ENCODE peak calls at places on chromosomes 12 and 14, in four cellular contexts. C is prostate gland, Z is A673, E is cardiac muscle cell. B is an unnamed sample.

GRCh38 chr12:68565391-68565903 is 45.3 kb upstream of the RAP1B start:
- DNase-seq in C (no peak), Z (peak; percentile 18), E (no peak), B (peak; percentile 76)

GRCh38 chr12:237026-237815 is 23.3 kb upstream of the SLC6A12 start:
- DNase-seq in C (no peak), Z (no peak), E (no peak), B (no peak)

GRCh38 chr12:61188801-61189595 is 1071.2 kb upstream of the USP15 start:
- DNase-seq in C (no peak), Z (no peak), E (no peak), B (no peak)

GRCh38 chr14:54267172-54267571 is 129.6 kb upstream of the CDKN3 start:
- DNase-seq in C (no peak), Z (no peak), E (no peak), B (no peak)

GRCh38 chr12:12628013-12628412 is 16.3 kb downstream of the CREBL2 start:
- DNase-seq in C (no peak), Z (no peak), E (no peak), B (no peak)

GRCh38 chr14:97336816-97337215 is 539.6 kb downstream of the VRK1 start:
- DNase-seq in C (no peak), Z (no peak), E (no peak), B (no peak)

GRCh38 chr14:93712838-93713724 is 75.2 kb downstream of the PRIMA1 start:
- DNase-seq in C (no peak), Z (no peak), E (no peak), B (no peak)

GRCh38 chr12:80946591-80946990 is 8.9 kb upstream of the LIN7A start:
- DNase-seq in C (no peak), Z (peak; percentile 38), E (no peak), B (no peak)

GRCh38 chr12:48331389-48331788 is 19.3 kb downstream of the ZNF641 start:
- DNase-seq in C (no peak), Z (no peak), E (no peak), B (no peak)

GRCh38 chr12:124588689-124589318 is 21.4 kb upstream of the NCOR2 start:
- DNase-seq in C (no peak), Z (peak; percentile 63), E (no peak), B (peak; percentile 73)

GRCh38 chr14:106436310-106436905 is 910.0 kb downstream of the TMEM121 start:
- DNase-seq in C (no peak), Z (peak; percentile 84), E (no peak), B (peak; percentile 42)

GRCh38 chr12:123064356-123064755 is 83.9 kb downstream of the ARL6IP4 start:
- DNase-seq in C (no peak), Z (no peak), E (no peak), B (no peak)

GRCh38 chr14:101636081-101636560 is 74.8 kb downstream of the DIO3 start:
- DNase-seq in C (no peak), Z (no peak), E (no peak), B (peak; percentile 16)

GRCh38 chr12:42332301-42332894 is 6.4 kb downstream of the PPHLN1 start:
- DNase-seq in C (peak; percentile 30), Z (peak; percentile 70), E (peak; percentile 58), B (peak; percentile 65)

GRCh38 chr12:110686294-110686903 is 2.5 kb downstream of the HVCN1 start:
- DNase-seq in C (no peak), Z (no peak), E (no peak), B (no peak)

GRCh38 chr12:110687770-110688169 is 1.1 kb downstream of the HVCN1 start:
- DNase-seq in C (no peak), Z (no peak), E (no peak), B (peak; percentile 96)

GRCh38 chr12:110688446-110689001 is 391 bp downstream of the HVCN1 start:
- DNase-seq in C (no peak), Z (no peak), E (no peak), B (no peak)

GRCh38 chr12:110689601-110690430 is 901 bp upstream of the HVCN1 start:
- DNase-seq in C (no peak), Z (no peak), E (no peak), B (peak; percentile 97)

GRCh38 chr12:110689002-110689600 is at the start of gene HVCN1:
- DNase-seq in C (peak; percentile 39), Z (peak; percentile 25), E (peak; percentile 54), B (peak; percentile 93)
- H3K4me3 ChIP-seq in C (peak within 1 kb of the TSS; percentile 62), Z (peak within 1 kb of the TSS; percentile 55), E (peak within 1 kb of the TSS; percentile 46), B (peak within 1 kb of the TSS; percentile 84)

GRCh38 chr12:94077209-94077608 is 71.2 kb upstream of the PLXNC1 start:
- DNase-seq in C (no peak), Z (no peak), E (no peak), B (no peak)

GRCh38 chr12:94074970-94075695 is 73.2 kb upstream of the PLXNC1 start:
- DNase-seq in C (peak; percentile 49), Z (peak; percentile 84), E (peak; percentile 64), B (peak; percentile 67)

GRCh38 chr12:94071258-94071657 is 77.1 kb upstream of the PLXNC1 start:
- DNase-seq in C (no peak), Z (no peak), E (no peak), B (no peak)

GRCh38 chr12:94073441-94074051 is 74.8 kb upstream of the PLXNC1 start:
- DNase-seq in C (no peak), Z (no peak), E (no peak), B (no peak)

GRCh38 chr12:94074216-94074969 is 74.0 kb upstream of the PLXNC1 start:
- DNase-seq in C (no peak), Z (no peak), E (no peak), B (no peak)
- TF ChIP-seq CTCF in C (no peak), Z (no peak), E (no peak), B (no peak)

GRCh38 chr12:46775796-46776195 is 50.0 kb downstream of the SLC38A4 start:
- DNase-seq in C (no peak), Z (no peak), E (no peak), B (no peak)

GRCh38 chr12:46774011-46774633 is 51.7 kb downstream of the SLC38A4 start:
- DNase-seq in C (no peak), Z (no peak), E (no peak), B (no peak)

GRCh38 chr12:46771268-46771837 is 54.4 kb downstream of the SLC38A4 start:
- DNase-seq in C (no peak), Z (peak; percentile 8), E (peak; percentile 11), B (no peak)

GRCh38 chr12:46770501-46771183 is 55.2 kb downstream of the SLC38A4 start:
- DNase-seq in C (no peak), Z (peak; percentile 57), E (peak; percentile 56), B (no peak)

DNA sequence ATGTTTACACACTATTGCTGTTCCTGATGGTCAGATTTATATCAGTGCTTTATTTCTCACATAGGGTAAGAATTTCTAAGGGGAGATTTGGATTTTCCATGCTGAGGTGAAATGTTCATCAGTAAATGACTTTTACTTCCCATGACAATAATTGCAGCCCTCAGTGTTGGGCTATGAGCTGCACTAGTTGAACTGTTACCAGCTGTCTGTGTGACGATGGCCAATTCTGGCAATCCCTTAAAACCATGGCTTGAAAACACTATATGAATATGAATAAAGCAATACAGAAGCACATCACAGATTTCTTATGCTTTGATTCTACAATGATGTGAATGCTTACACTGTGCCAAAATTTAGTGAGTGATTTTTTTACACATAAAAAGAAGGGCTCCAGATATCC is 52.3 kb downstream of the SLC38A4 start:
- DNase-seq in C (no peak), Z (no peak), E (no peak), B (no peak)
- H3K4me3 ChIP-seq in C (no peak overlapping the region), Z (no peak overlapping the region), E (no peak overlapping the region), B (no peak overlapping the region)

GRCh38 chr14:67515386-67516079 is 17.6 kb upstream of the PLEKHH1 start:
- DNase-seq in C (no peak), Z (peak; percentile 36), E (no peak), B (peak; percentile 37)
- TF ChIP-seq CTCF in C (no peak), Z (no peak), E (no peak), B (no peak)

DNA sequence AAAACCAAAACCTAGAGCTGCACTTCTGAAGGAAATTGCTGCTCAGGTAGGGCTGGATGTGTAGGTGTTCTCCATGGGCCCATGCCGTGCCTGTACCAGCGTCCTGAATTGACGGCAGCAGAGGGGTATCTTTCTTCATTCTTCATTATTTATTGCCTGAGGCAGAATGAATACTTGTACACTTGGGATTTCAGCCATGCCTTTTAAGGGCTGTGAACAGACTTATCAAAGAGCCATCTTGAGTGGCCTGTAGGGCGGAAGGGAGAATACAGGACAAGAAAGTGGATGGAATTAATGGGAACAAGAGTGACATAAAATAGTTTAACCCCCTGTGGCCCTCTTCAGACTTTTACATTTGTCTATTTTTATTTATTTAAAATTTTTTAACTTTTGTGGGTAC is 61.4 kb downstream of the RASSF3 start:
- DNase-seq in C (no peak), Z (peak; percentile 50), E (no peak), B (no peak)
- H3K4me3 ChIP-seq in C (no peak overlapping the region), Z (no peak overlapping the region), E (no peak overlapping the region), B (no peak overlapping the region)

GRCh38 chr14:96255501-96256366 is at the start of gene BDKRB1:
- DNase-seq in C (no peak), Z (no peak), E (no peak), B (no peak)

GRCh38 chr14:96257900-96258299 is 1.9 kb downstream of the BDKRB1 start:
- DNase-seq in C (no peak), Z (no peak), E (no peak), B (no peak)

GRCh38 chr14:96254696-96255095 is 1.3 kb upstream of the BDKRB1 start:
- DNase-seq in C (no peak), Z (no peak), E (no peak), B (no peak)

GRCh38 chr14:96257056-96257455 is 1.0 kb downstream of the BDKRB1 start:
- DNase-seq in C (no peak), Z (no peak), E (no peak), B (no peak)

DNA sequence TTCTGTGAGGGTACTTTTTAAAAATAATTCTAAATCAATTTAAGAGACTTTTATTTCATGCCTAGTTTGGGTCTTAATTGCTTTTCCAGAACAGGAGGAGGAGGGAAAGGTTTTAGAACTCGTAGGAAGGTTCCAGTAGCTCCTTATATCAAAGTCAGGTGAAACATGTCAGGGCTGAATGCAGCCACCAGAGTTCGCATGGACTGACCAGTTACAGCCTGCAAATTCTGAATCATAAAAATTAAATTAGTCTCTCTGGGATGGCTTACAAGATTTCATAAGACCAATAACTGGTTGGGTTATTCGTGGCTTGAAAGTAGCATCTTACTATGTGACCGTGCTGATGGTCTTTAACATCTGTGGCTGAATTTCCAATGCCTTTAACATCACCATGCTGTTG is 410 bp downstream of the BDKRB1 start:
- DNase-seq in C (no peak), Z (no peak), E (no peak), B (no peak)
- TF ChIP-seq CTCF in C (no peak), Z (no peak), E (peak; percentile 11), B (no peak)

GRCh38 chr12:14664434-14665023 is 31.9 kb downstream of the GUCY2C start:
- DNase-seq in C (peak; percentile 33), Z (peak; percentile 65), E (peak; percentile 51), B (peak; percentile 50)

GRCh38 chr12:14663002-14663401 is 33.4 kb downstream of the GUCY2C start:
- DNase-seq in C (no peak), Z (no peak), E (no peak), B (no peak)

GRCh38 chr12:14668591-14668990 is 27.8 kb downstream of the GUCY2C start:
- DNase-seq in C (no peak), Z (no peak), E (no peak), B (no peak)

GRCh38 chr12:14665354-14666348 is 30.7 kb downstream of the GUCY2C start:
- DNase-seq in C (no peak), Z (no peak), E (no peak), B (peak; percentile 4)
- H3K4me3 ChIP-seq in C (no peak overlapping the region), Z (no peak overlapping the region), E (no peak overlapping the region), B (no peak overlapping the region)

B was measured in NB4.